ENCODE peak calls at places on chromosome 10, in five cellular contexts. One of them, this sample, is unnamed.

GRCh38 chr10:43846187-43846680 is 197.6 kb upstream of the ZNF32 start:
- DNase-seq in GM13976: no peak
- DNase-seq in choroid plexus epithelial cell: peak; percentile 54
- DNase-seq in DND-41: peak; percentile 82
- DNase-seq in foreskin fibroblast: peak; percentile 80
- DNase-seq in this sample: no peak

GRCh38 chr10:130028465-130028819 is 64.4 kb upstream of the EBF3 start:
- DNase-seq in GM13976: no peak
- DNase-seq in choroid plexus epithelial cell: no peak
- DNase-seq in DND-41: no peak
- DNase-seq in foreskin fibroblast: no peak
- DNase-seq in this sample: no peak

GRCh38 chr10:84353052-84353803 is 24.8 kb downstream of the CCSER2 start:
- DNase-seq in GM13976: no peak
- DNase-seq in choroid plexus epithelial cell: no peak
- DNase-seq in DND-41: no peak
- DNase-seq in foreskin fibroblast: no peak
- DNase-seq in this sample: no peak

GRCh38 chr10:34904191-34904590 is 89.1 kb upstream of the PARD3 start:
- DNase-seq in GM13976: no peak
- DNase-seq in choroid plexus epithelial cell: no peak
- DNase-seq in DND-41: no peak
- DNase-seq in foreskin fibroblast: no peak
- DNase-seq in this sample: no peak

GRCh38 chr10:17109475-17110207 is 20.0 kb downstream of the CUBN start:
- DNase-seq in GM13976: no peak
- DNase-seq in choroid plexus epithelial cell: peak; percentile 71
- DNase-seq in DND-41: no peak
- DNase-seq in foreskin fibroblast: peak; percentile 88
- DNase-seq in this sample: peak; percentile 75

GRCh38 chr10:35447693-35448407 is 111.5 kb downstream of the CCNY start:
- DNase-seq in GM13976: no peak
- DNase-seq in choroid plexus epithelial cell: peak; percentile 82
- DNase-seq in DND-41: peak; percentile 43
- DNase-seq in foreskin fibroblast: peak; percentile 30
- DNase-seq in this sample: peak; percentile 67

GRCh38 chr10:126521354-126521753 is 133.1 kb upstream of the ADAM12 start:
- DNase-seq in GM13976: no peak
- DNase-seq in choroid plexus epithelial cell: peak; percentile 26
- DNase-seq in DND-41: no peak
- DNase-seq in foreskin fibroblast: no peak
- DNase-seq in this sample: no peak

GRCh38 chr10:124534231-124534798 is 72.7 kb downstream of the LHPP start:
- DNase-seq in GM13976: peak; percentile 64
- DNase-seq in choroid plexus epithelial cell: peak; percentile 65
- DNase-seq in DND-41: no peak
- DNase-seq in foreskin fibroblast: no peak
- DNase-seq in this sample: no peak

GRCh38 chr10:88792656-88793055 is 9.9 kb upstream of the LIPM start:
- DNase-seq in GM13976: no peak
- DNase-seq in choroid plexus epithelial cell: peak; percentile 83
- DNase-seq in DND-41: no peak
- DNase-seq in foreskin fibroblast: peak; percentile 65
- DNase-seq in this sample: peak; percentile 18

GRCh38 chr10:59337254-59337653 is 25.1 kb downstream of the FAM13C start:
- DNase-seq in GM13976: no peak
- DNase-seq in choroid plexus epithelial cell: peak; percentile 44
- DNase-seq in DND-41: no peak
- DNase-seq in foreskin fibroblast: peak; percentile 11
- DNase-seq in this sample: no peak

GRCh38 chr10:11714750-11715365 is 27.3 kb upstream of the ECHDC3 start:
- DNase-seq in GM13976: no peak
- DNase-seq in choroid plexus epithelial cell: no peak
- DNase-seq in DND-41: no peak
- DNase-seq in foreskin fibroblast: no peak
- DNase-seq in this sample: no peak

GRCh38 chr10:63700209-63700934 is 179.2 kb downstream of the REEP3 start:
- DNase-seq in GM13976: no peak
- DNase-seq in choroid plexus epithelial cell: peak; percentile 98
- DNase-seq in DND-41: no peak
- DNase-seq in foreskin fibroblast: peak; percentile 97
- DNase-seq in this sample: peak; percentile 96

GRCh38 chr10:89302628-89303027 is 782 bp downstream of the IFIT2 start:
- DNase-seq in GM13976: no peak
- DNase-seq in choroid plexus epithelial cell: peak; percentile 45
- DNase-seq in DND-41: no peak
- DNase-seq in foreskin fibroblast: no peak
- DNase-seq in this sample: no peak

GRCh38 chr10:48938990-48939536 is 577 bp downstream of the LRRC18 start:
- DNase-seq in GM13976: no peak
- DNase-seq in choroid plexus epithelial cell: no peak
- DNase-seq in DND-41: no peak
- DNase-seq in foreskin fibroblast: no peak
- DNase-seq in this sample: no peak

GRCh38 chr10:116766241-116767198 is 24.2 kb upstream of the HSPA12A start:
- DNase-seq in GM13976: no peak
- DNase-seq in choroid plexus epithelial cell: no peak
- DNase-seq in DND-41: no peak
- DNase-seq in foreskin fibroblast: no peak
- DNase-seq in this sample: no peak

GRCh38 chr10:131587976-131588680 is 276.6 kb upstream of the TCERG1L start:
- DNase-seq in GM13976: no peak
- DNase-seq in choroid plexus epithelial cell: no peak
- DNase-seq in DND-41: no peak
- DNase-seq in foreskin fibroblast: no peak
- DNase-seq in this sample: no peak

GRCh38 chr10:77104459-77104980 is 533.1 kb downstream of the KCNMA1 start:
- DNase-seq in GM13976: no peak
- DNase-seq in choroid plexus epithelial cell: peak; percentile 83
- DNase-seq in DND-41: no peak
- DNase-seq in foreskin fibroblast: peak; percentile 93
- DNase-seq in this sample: peak; percentile 76

GRCh38 chr10:48694371-48695030 is 9.8 kb downstream of the WDFY4 start:
- DNase-seq in GM13976: no peak
- DNase-seq in choroid plexus epithelial cell: no peak
- DNase-seq in DND-41: no peak
- DNase-seq in foreskin fibroblast: no peak
- DNase-seq in this sample: no peak

GRCh38 chr10:130748409-130749057 is 563.0 kb downstream of the TCERG1L start:
- DNase-seq in GM13976: no peak
- DNase-seq in choroid plexus epithelial cell: no peak
- DNase-seq in DND-41: no peak
- DNase-seq in foreskin fibroblast: no peak
- DNase-seq in this sample: no peak

GRCh38 chr10:494149-494542 is 195.3 kb downstream of the DIP2C start:
- DNase-seq in GM13976: no peak
- DNase-seq in choroid plexus epithelial cell: no peak
- DNase-seq in DND-41: no peak
- DNase-seq in foreskin fibroblast: no peak
- DNase-seq in this sample: no peak

GRCh38 chr10:128993911-128994538 is 473.0 kb upstream of the MGMT start:
- DNase-seq in GM13976: no peak
- DNase-seq in choroid plexus epithelial cell: no peak
- DNase-seq in DND-41: no peak
- DNase-seq in foreskin fibroblast: no peak
- DNase-seq in this sample: no peak

GRCh38 chr10:114635797-114636550 is 22.1 kb downstream of the ABLIM1 start:
- DNase-seq in GM13976: no peak
- DNase-seq in choroid plexus epithelial cell: no peak
- DNase-seq in DND-41: no peak
- DNase-seq in foreskin fibroblast: no peak
- DNase-seq in this sample: no peak

GRCh38 chr10:95246582-95247051 is 44.2 kb downstream of the PDLIM1 start:
- DNase-seq in GM13976: peak; percentile 67
- DNase-seq in choroid plexus epithelial cell: peak; percentile 89
- DNase-seq in DND-41: peak; percentile 61
- DNase-seq in foreskin fibroblast: peak; percentile 54
- DNase-seq in this sample: peak; percentile 66

GRCh38 chr10:130369645-130370381 is 233.6 kb downstream of the GLRX3 start:
- DNase-seq in GM13976: no peak
- DNase-seq in choroid plexus epithelial cell: no peak
- DNase-seq in DND-41: no peak
- DNase-seq in foreskin fibroblast: no peak
- DNase-seq in this sample: no peak

GRCh38 chr10:89404082-89404481 is 10.3 kb upstream of the IFIT5 start:
- DNase-seq in GM13976: no peak
- DNase-seq in choroid plexus epithelial cell: no peak
- DNase-seq in DND-41: no peak
- DNase-seq in foreskin fibroblast: no peak
- DNase-seq in this sample: no peak

GRCh38 chr10:78589687-78590086 is 479.1 kb upstream of the ZMIZ1 start:
- DNase-seq in GM13976: no peak
- DNase-seq in choroid plexus epithelial cell: no peak
- DNase-seq in DND-41: no peak
- DNase-seq in foreskin fibroblast: no peak
- DNase-seq in this sample: no peak

GRCh38 chr10:33897255-33897893 is 562.9 kb upstream of the NRP1 start:
- DNase-seq in GM13976: no peak
- DNase-seq in choroid plexus epithelial cell: peak; percentile 42
- DNase-seq in DND-41: no peak
- DNase-seq in foreskin fibroblast: no peak
- DNase-seq in this sample: no peak

GRCh38 chr10:54940418-54940817 is 139.4 kb upstream of the PCDH15 start:
- DNase-seq in GM13976: no peak
- DNase-seq in choroid plexus epithelial cell: peak; percentile 4
- DNase-seq in DND-41: no peak
- DNase-seq in foreskin fibroblast: no peak
- DNase-seq in this sample: no peak

GRCh38 chr10:125840955-125841354 is 17.6 kb downstream of the BCCIP start:
- DNase-seq in GM13976: no peak
- DNase-seq in choroid plexus epithelial cell: peak; percentile 29
- DNase-seq in DND-41: no peak
- DNase-seq in foreskin fibroblast: peak; percentile 6
- DNase-seq in this sample: peak; percentile 7

GRCh38 chr10:79443338-79444242 is 1.8 kb downstream of the ZCCHC24 start:
- DNase-seq in GM13976: no peak
- DNase-seq in choroid plexus epithelial cell: peak; percentile 36
- DNase-seq in DND-41: no peak
- DNase-seq in foreskin fibroblast: no peak
- DNase-seq in this sample: no peak

GRCh38 chr10:72297281-72297967 is 23.7 kb downstream of the DDIT4 start:
- DNase-seq in GM13976: peak; percentile 85
- DNase-seq in choroid plexus epithelial cell: peak; percentile 99
- DNase-seq in DND-41: peak; percentile 97
- DNase-seq in foreskin fibroblast: peak; percentile 97
- DNase-seq in this sample: peak; percentile 78

GRCh38 chr10:69452676-69453415 is 1.6 kb downstream of the TSPAN15 start:
- DNase-seq in GM13976: no peak
- DNase-seq in choroid plexus epithelial cell: no peak
- DNase-seq in DND-41: no peak
- DNase-seq in foreskin fibroblast: no peak
- DNase-seq in this sample: no peak

GRCh38 chr10:8520382-8520781 is 465.9 kb downstream of the GATA3 start:
- DNase-seq in GM13976: no peak
- DNase-seq in choroid plexus epithelial cell: no peak
- DNase-seq in DND-41: no peak
- DNase-seq in foreskin fibroblast: no peak
- DNase-seq in this sample: no peak
- TF ChIP-seq CTCF in GM13976: no peak
- TF ChIP-seq CTCF in choroid plexus epithelial cell: no peak
- TF ChIP-seq CTCF in DND-41: peak; percentile 24
- TF ChIP-seq CTCF in foreskin fibroblast: no peak
- TF ChIP-seq CTCF in this sample: no peak

DNA sequence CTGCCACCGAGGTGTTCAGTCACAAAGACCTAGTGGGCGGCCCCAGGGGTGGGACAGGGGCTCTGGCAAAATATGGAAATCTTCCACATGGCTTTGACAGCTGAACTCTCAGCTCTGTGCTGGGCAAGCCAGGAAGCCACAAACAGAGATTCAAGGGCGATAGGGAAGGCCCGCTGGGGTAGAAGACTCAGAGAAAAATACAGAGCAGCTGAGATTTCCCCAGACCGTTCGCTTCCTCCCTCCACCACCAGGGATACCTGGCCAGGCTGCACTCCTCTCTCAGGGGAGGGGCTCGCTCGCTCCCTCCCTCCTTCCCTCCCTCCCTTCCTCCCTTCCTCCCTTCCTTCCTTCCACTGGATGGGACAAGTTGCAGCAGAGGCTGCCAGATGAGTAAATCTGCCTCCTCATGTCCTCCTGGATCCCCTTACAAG is 260.5 kb downstream of the PRPF18 start:
- DNase-seq in GM13976: no peak
- DNase-seq in choroid plexus epithelial cell: no peak
- DNase-seq in DND-41: no peak
- DNase-seq in foreskin fibroblast: no peak
- DNase-seq in this sample: no peak
- TF ChIP-seq CTCF in GM13976: no peak
- TF ChIP-seq CTCF in choroid plexus epithelial cell: peak; percentile 12
- TF ChIP-seq CTCF in DND-41: no peak
- TF ChIP-seq CTCF in foreskin fibroblast: no peak
- TF ChIP-seq CTCF in this sample: no peak

GRCh38 chr10:45000764-45001381 is at the start of gene ZNF22:
- DNase-seq in GM13976: peak; percentile 80
- DNase-seq in choroid plexus epithelial cell: peak; percentile 74
- DNase-seq in DND-41: peak; percentile 94
- DNase-seq in foreskin fibroblast: peak; percentile 60
- DNase-seq in this sample: peak; percentile 26
- TF ChIP-seq CTCF in GM13976: no peak
- TF ChIP-seq CTCF in choroid plexus epithelial cell: no peak
- TF ChIP-seq CTCF in DND-41: peak; percentile 13
- TF ChIP-seq CTCF in foreskin fibroblast: no peak
- TF ChIP-seq CTCF in this sample: no peak

GRCh38 chr10:107589081-107589480 is 424.6 kb upstream of the SORCS1 start:
- DNase-seq in GM13976: no peak
- DNase-seq in choroid plexus epithelial cell: peak; percentile 58
- DNase-seq in DND-41: no peak
- DNase-seq in foreskin fibroblast: peak; percentile 9
- DNase-seq in this sample: no peak
- TF ChIP-seq CTCF in GM13976: no peak
- TF ChIP-seq CTCF in choroid plexus epithelial cell: no peak
- TF ChIP-seq CTCF in DND-41: no peak
- TF ChIP-seq CTCF in foreskin fibroblast: no peak
- TF ChIP-seq CTCF in this sample: no peak

GRCh38 chr10:103736763-103737162 is 118.6 kb downstream of the SH3PXD2A start:
- DNase-seq in GM13976: no peak
- DNase-seq in choroid plexus epithelial cell: peak; percentile 33
- DNase-seq in DND-41: peak; percentile 33
- DNase-seq in foreskin fibroblast: no peak
- DNase-seq in this sample: peak; percentile 13
- TF ChIP-seq CTCF in GM13976: no peak
- TF ChIP-seq CTCF in choroid plexus epithelial cell: no peak
- TF ChIP-seq CTCF in DND-41: no peak
- TF ChIP-seq CTCF in foreskin fibroblast: no peak
- TF ChIP-seq CTCF in this sample: no peak

DNA sequence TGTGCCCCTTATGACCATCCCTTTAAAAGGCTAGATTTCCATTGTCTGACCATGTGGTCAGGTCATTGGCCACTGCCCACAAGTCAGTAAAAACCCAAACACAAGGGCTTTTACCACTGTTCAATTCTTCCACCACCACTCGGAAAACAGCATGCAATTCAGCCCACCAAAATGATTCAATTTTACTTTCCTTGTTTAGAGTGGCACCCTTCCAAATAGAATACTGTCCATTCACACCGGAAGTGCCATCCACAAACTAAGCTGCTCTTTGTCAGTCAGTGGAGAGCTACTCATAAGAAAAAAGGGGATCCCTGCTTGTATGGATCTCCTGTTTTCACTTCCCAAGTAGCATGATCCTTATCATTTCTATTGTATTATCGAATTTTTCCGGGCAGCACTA is 350.7 kb upstream of the MBL2 start:
- DNase-seq in GM13976: no peak
- DNase-seq in choroid plexus epithelial cell: peak; percentile 15
- DNase-seq in DND-41: no peak
- DNase-seq in foreskin fibroblast: no peak
- DNase-seq in this sample: no peak
- TF ChIP-seq CTCF in GM13976: no peak
- TF ChIP-seq CTCF in choroid plexus epithelial cell: no peak
- TF ChIP-seq CTCF in DND-41: no peak
- TF ChIP-seq CTCF in foreskin fibroblast: no peak
- TF ChIP-seq CTCF in this sample: no peak